ENCODE peak calls at places on chromosomes 5 and 9, in seven cellular contexts. N, J, X, A, B, I and Z are unnamed samples.

GRCh38 chr5:158897444-158898160 is 202.1 kb downstream of the EBF1 start:
- DNase-seq in I (no peak), N (no peak), J (no peak), A (no peak), X (no peak), B (no peak), Z (no peak)

GRCh38 chr9:86298873-86299272 is 16.5 kb upstream of the ISCA1 start:
- DNase-seq in J (no peak), N (no peak), I (no peak), A (no peak), X (no peak), B (no peak), Z (no peak)

GRCh38 chr5:116532762-116533525 is 41.7 kb downstream of the SEMA6A start:
- DNase-seq in N (no peak), I (no peak), J (no peak), X (no peak), A (no peak), B (no peak), Z (no peak)

GRCh38 chr9:123555612-123556011 is 199.6 kb downstream of the CRB2 start:
- DNase-seq in I (no peak), A (peak; percentile 30), J (no peak), B (no peak), X (no peak), N (no peak), Z (no peak)

GRCh38 chr5:52043543-52043942 is 660.3 kb downstream of the ISL1 start:
- DNase-seq in A (no peak), J (no peak), I (no peak), N (no peak), X (no peak), B (no peak), Z (no peak)

GRCh38 chr9:28456886-28457285 is 883.6 kb upstream of the C9orf72 start:
- DNase-seq in X (no peak), A (no peak), J (no peak), B (no peak), N (no peak), I (no peak), Z (no peak)

GRCh38 chr9:108207611-108208051 is 648.2 kb downstream of the ACTL7B start:
- DNase-seq in A (no peak), X (no peak), J (no peak), I (peak; percentile 15), N (no peak), B (no peak), Z (no peak)

GRCh38 chr5:124253421-124253820 is 493.0 kb downstream of the ZNF608 start:
- DNase-seq in A (no peak), B (no peak), I (no peak), J (no peak), N (no peak), X (no peak), Z (no peak)

GRCh38 chr9:97473717-97474116 is 27.7 kb upstream of the TMOD1 start:
- DNase-seq in J (no peak), A (no peak), N (no peak), I (no peak), B (no peak), X (no peak), Z (peak; percentile 56)

GRCh38 chr9:130555968-130556367 is 23.4 kb upstream of the FUBP3 start:
- DNase-seq in A (no peak), X (no peak), I (no peak), B (no peak), N (no peak), J (no peak), Z (no peak)

GRCh38 chr5:113022661-113023060 is 46.1 kb downstream of the DCP2 start:
- DNase-seq in X (no peak), N (no peak), J (no peak), A (no peak), I (no peak), B (no peak), Z (no peak)

GRCh38 chr5:56569576-56569975 is 245.8 kb upstream of the MAP3K1 start:
- DNase-seq in J (no peak), I (peak; percentile 84), X (no peak), A (no peak), B (no peak), N (no peak), Z (no peak)

GRCh38 chr9:121350993-121351561 is 19.0 kb downstream of the STOM start:
- DNase-seq in N (no peak), A (peak; percentile 57), X (peak; percentile 52), I (peak; percentile 97), B (no peak), J (peak; percentile 80), Z (peak; percentile 68)

GRCh38 chr9:80383347-80383746 is 811.6 kb downstream of the TLE4 start:
- DNase-seq in A (no peak), I (no peak), B (no peak), X (no peak), N (no peak), J (no peak), Z (no peak)

GRCh38 chr9:129282308-129283211 is 104.5 kb upstream of the IER5L start:
- DNase-seq in A (no peak), I (no peak), N (peak; percentile 72), J (no peak), B (no peak), X (peak; percentile 10), Z (no peak)

GRCh38 chr5:126732716-126733115 is 44.2 kb upstream of the LMNB1 start:
- DNase-seq in A (no peak), N (no peak), J (no peak), X (no peak), I (no peak), B (no peak), Z (no peak)

GRCh38 chr5:179773686-179774040 is 20.1 kb upstream of the LTC4S start:
- DNase-seq in I (no peak), X (no peak), J (no peak), B (no peak), A (no peak), N (no peak), Z (no peak)

GRCh38 chr9:16873131-16873787 is 2.8 kb upstream of the BNC2 start:
- DNase-seq in A (no peak), X (no peak), I (peak; percentile 46), B (no peak), J (no peak), N (no peak), Z (no peak)

GRCh38 chr9:107161338-107161737 is 121.7 kb upstream of the RAD23B start:
- DNase-seq in A (no peak), J (no peak), I (no peak), N (no peak), X (no peak), B (no peak), Z (no peak)

GRCh38 chr9:114097613-114098020 is 1.5 kb downstream of the KIF12 start:
- DNase-seq in J (no peak), A (no peak), B (no peak), I (peak; percentile 41), X (no peak), N (peak; percentile 53), Z (no peak)

GRCh38 chr9:114099523-114100270 is 605 bp upstream of the KIF12 start:
- DNase-seq in N (peak; percentile 38), B (no peak), X (no peak), I (no peak), J (no peak), A (no peak), Z (no peak)

GRCh38 chr9:114100536-114100935 is 1.4 kb upstream of the KIF12 start:
- DNase-seq in I (no peak), N (peak; percentile 1), J (no peak), X (no peak), B (no peak), A (no peak), Z (no peak)

GRCh38 chr9:114098021-114098659 is 952 bp downstream of the KIF12 start:
- DNase-seq in X (no peak), A (no peak), I (no peak), N (peak; percentile 80), B (no peak), J (peak; percentile 27), Z (peak; percentile 65)

GRCh38 chr9:114098660-114099522 is at the start of gene KIF12:
- DNase-seq in X (no peak), B (peak; percentile 53), J (peak; percentile 60), A (no peak), I (no peak), N (peak; percentile 87), Z (peak; percentile 74)
- TF ChIP-seq CTCF in X (no peak), B (no peak), J (no peak), A (no peak), I (no peak), N (no peak), Z (no peak)

GRCh38 chr5:175700991-175701390 is 43.1 kb downstream of the HRH2 start:
- DNase-seq in N (peak; percentile 3), J (no peak), X (no peak), I (no peak), B (no peak), A (no peak), Z (no peak)
- TF ChIP-seq CTCF in N (peak; percentile 45), J (no peak), X (no peak), I (no peak), B (peak; percentile 75), A (peak; percentile 47), Z (peak; percentile 31)

GRCh38 chr9:76219555-76220151 is 174.6 kb downstream of the RFK start:
- DNase-seq in B (no peak), N (no peak), I (peak; percentile 12), X (no peak), A (no peak), J (no peak), Z (no peak)
- TF ChIP-seq CTCF in B (no peak), N (no peak), I (peak; percentile 54), X (no peak), A (peak; percentile 55), J (no peak), Z (no peak)

GRCh38 chr9:116154976-116155699 is 1.5 kb downstream of the PAPPA start:
- DNase-seq in N (no peak), I (peak; percentile 87), X (no peak), A (peak; percentile 16), J (no peak), B (no peak), Z (peak; percentile 21)

GRCh38 chr9:116152941-116153764 is 438 bp upstream of the PAPPA start:
- DNase-seq in A (no peak), X (no peak), J (no peak), I (peak; percentile 84), N (no peak), B (no peak), Z (no peak)

GRCh38 chr9:116153765-116154333 is at the start of gene PAPPA:
- DNase-seq in X (no peak), J (no peak), A (peak; percentile 19), I (no peak), B (no peak), N (no peak), Z (no peak)

GRCh38 chr9:116155700-116156045 is 2.1 kb downstream of the PAPPA start:
- DNase-seq in A (no peak), J (no peak), N (no peak), B (no peak), I (peak; percentile 73), X (no peak), Z (no peak)

DNA sequence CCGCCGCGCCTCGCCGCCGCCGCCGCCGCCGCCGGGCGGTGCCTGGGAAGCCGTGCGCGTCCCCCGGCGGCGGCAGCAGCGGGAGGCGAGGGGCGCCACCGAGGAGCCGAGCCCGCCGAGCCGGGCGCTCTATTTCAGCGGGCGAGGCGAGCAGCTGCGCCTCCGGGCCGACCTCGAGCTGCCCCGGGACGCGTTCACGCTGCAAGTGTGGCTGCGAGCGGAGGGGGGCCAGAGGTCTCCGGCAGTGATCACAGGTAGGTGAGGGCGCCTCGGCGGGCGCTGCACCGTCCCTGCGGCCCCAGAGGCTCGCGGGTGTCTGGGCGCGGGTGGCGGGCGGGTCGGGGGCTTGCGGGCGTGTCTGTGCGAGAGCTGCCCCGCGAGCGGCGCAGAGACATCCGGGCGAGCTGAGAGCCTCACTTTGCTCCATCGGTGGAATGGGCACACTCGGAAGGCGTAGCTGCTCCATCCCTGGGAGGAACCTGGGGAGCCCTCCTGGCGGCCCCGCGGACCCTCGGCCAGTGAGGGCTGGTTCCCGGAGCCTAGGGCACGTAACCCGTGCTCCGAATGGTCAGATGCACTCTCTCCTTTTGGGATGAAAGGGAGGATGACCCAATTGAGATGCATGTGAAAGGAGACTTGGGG is 864 bp downstream of the PAPPA start:
- DNase-seq in B (no peak), N (peak; percentile 65), I (no peak), J (no peak), X (no peak), A (peak; percentile 22), Z (peak; percentile 23)
- TF ChIP-seq CTCF in B (no peak), N (no peak), I (no peak), J (no peak), X (no peak), A (no peak), Z (no peak)